ENCODE peak calls at places on chromosomes 5 and 9, in four cellular contexts. One of them, this sample, is unnamed.

GRCh38 chr5:130222638-130223037 is 318.4 kb downstream of the CHSY3 start:
- DNase-seq in psoas muscle: no peak
- DNase-seq in fibroblast of villous mesenchyme: peak
- DNase-seq in CD4-positive, CD25-positive, alpha-beta regulatory T cell: no peak
- DNase-seq in this sample: no peak

GRCh38 chr5:83256091-83256775 is 178.9 kb downstream of the XRCC4 start:
- DNase-seq in CD4-positive, CD25-positive, alpha-beta regulatory T cell: no peak
- DNase-seq in psoas muscle: no peak
- DNase-seq in fibroblast of villous mesenchyme: peak
- DNase-seq in this sample: no peak

GRCh38 chr5:160064979-160065619 is 54.2 kb downstream of the PWWP2A start:
- DNase-seq in psoas muscle: no peak
- DNase-seq in fibroblast of villous mesenchyme: peak
- DNase-seq in CD4-positive, CD25-positive, alpha-beta regulatory T cell: no peak
- DNase-seq in this sample: no peak

GRCh38 chr9:122263699-122264349 is 816 bp downstream of the RBM18 start:
- DNase-seq in psoas muscle: no peak
- DNase-seq in fibroblast of villous mesenchyme: peak
- DNase-seq in CD4-positive, CD25-positive, alpha-beta regulatory T cell: no peak
- DNase-seq in this sample: no peak

GRCh38 chr9:26292943-26293342 is 599.7 kb downstream of the CAAP1 start:
- DNase-seq in CD4-positive, CD25-positive, alpha-beta regulatory T cell: no peak
- DNase-seq in psoas muscle: no peak
- DNase-seq in fibroblast of villous mesenchyme: no peak
- DNase-seq in this sample: no peak

GRCh38 chr9:33133186-33133585 is 34.0 kb downstream of the B4GALT1 start:
- DNase-seq in CD4-positive, CD25-positive, alpha-beta regulatory T cell: no peak
- DNase-seq in psoas muscle: peak
- DNase-seq in fibroblast of villous mesenchyme: no peak
- DNase-seq in this sample: no peak

GRCh38 chr9:109861499-109861898 is 81.5 kb downstream of the PALM2AKAP2 start:
- DNase-seq in fibroblast of villous mesenchyme: peak
- DNase-seq in CD4-positive, CD25-positive, alpha-beta regulatory T cell: no peak
- DNase-seq in psoas muscle: no peak
- DNase-seq in this sample: no peak

GRCh38 chr9:97403746-97404316 is 8.1 kb upstream of the TDRD7 start:
- DNase-seq in CD4-positive, CD25-positive, alpha-beta regulatory T cell: no peak
- DNase-seq in psoas muscle: no peak
- DNase-seq in fibroblast of villous mesenchyme: no peak
- DNase-seq in this sample: no peak

GRCh38 chr9:137314561-137315560 is 12.8 kb upstream of the NRARP start:
- DNase-seq in fibroblast of villous mesenchyme: no peak
- DNase-seq in CD4-positive, CD25-positive, alpha-beta regulatory T cell: no peak
- DNase-seq in psoas muscle: no peak
- DNase-seq in this sample: no peak

GRCh38 chr9:79913867-79914266 is 342.1 kb downstream of the TLE4 start:
- DNase-seq in fibroblast of villous mesenchyme: no peak
- DNase-seq in psoas muscle: no peak
- DNase-seq in CD4-positive, CD25-positive, alpha-beta regulatory T cell: no peak
- DNase-seq in this sample: no peak

GRCh38 chr5:163565931-163566608 is 60.7 kb downstream of the MAT2B start:
- DNase-seq in CD4-positive, CD25-positive, alpha-beta regulatory T cell: peak
- DNase-seq in fibroblast of villous mesenchyme: no peak
- DNase-seq in psoas muscle: no peak
- DNase-seq in this sample: no peak
- H3K4me3 ChIP-seq in CD4-positive, CD25-positive, alpha-beta regulatory T cell: peak
- H3K4me3 ChIP-seq in fibroblast of villous mesenchyme: peak
- H3K4me3 ChIP-seq in psoas muscle: peak
- H3K4me3 ChIP-seq in this sample: peak

GRCh38 chr5:181151146-181151545 is 3.8 kb downstream of the OR2V2 start:
- DNase-seq in psoas muscle: no peak
- DNase-seq in CD4-positive, CD25-positive, alpha-beta regulatory T cell: no peak
- DNase-seq in fibroblast of villous mesenchyme: no peak
- DNase-seq in this sample: no peak
- H3K4me3 ChIP-seq in psoas muscle: no peak
- H3K4me3 ChIP-seq in CD4-positive, CD25-positive, alpha-beta regulatory T cell: no peak
- H3K4me3 ChIP-seq in fibroblast of villous mesenchyme: no peak
- H3K4me3 ChIP-seq in this sample: no peak

GRCh38 chr5:140039561-140039960 is 3.5 kb downstream of the NRG2 start:
- DNase-seq in fibroblast of villous mesenchyme: no peak
- DNase-seq in CD4-positive, CD25-positive, alpha-beta regulatory T cell: no peak
- DNase-seq in psoas muscle: peak
- DNase-seq in this sample: no peak
- H3K4me3 ChIP-seq in fibroblast of villous mesenchyme: no peak
- H3K4me3 ChIP-seq in CD4-positive, CD25-positive, alpha-beta regulatory T cell: no peak
- H3K4me3 ChIP-seq in psoas muscle: peak
- H3K4me3 ChIP-seq in this sample: peak

GRCh38 chr5:12270914-12271313 is 366.7 kb upstream of the CTNND2 start:
- DNase-seq in CD4-positive, CD25-positive, alpha-beta regulatory T cell: no peak
- DNase-seq in fibroblast of villous mesenchyme: no peak
- DNase-seq in psoas muscle: no peak
- DNase-seq in this sample: no peak
- H3K4me3 ChIP-seq in CD4-positive, CD25-positive, alpha-beta regulatory T cell: no peak
- H3K4me3 ChIP-seq in fibroblast of villous mesenchyme: no peak
- H3K4me3 ChIP-seq in psoas muscle: no peak
- H3K4me3 ChIP-seq in this sample: no peak

GRCh38 chr5:139458580-139459407 is 3.7 kb downstream of the ECSCR start:
- DNase-seq in fibroblast of villous mesenchyme: no peak
- DNase-seq in CD4-positive, CD25-positive, alpha-beta regulatory T cell: peak
- DNase-seq in psoas muscle: no peak
- DNase-seq in this sample: peak
- H3K4me3 ChIP-seq in fibroblast of villous mesenchyme: no peak
- H3K4me3 ChIP-seq in CD4-positive, CD25-positive, alpha-beta regulatory T cell: peak
- H3K4me3 ChIP-seq in psoas muscle: no peak
- H3K4me3 ChIP-seq in this sample: no peak

DNA sequence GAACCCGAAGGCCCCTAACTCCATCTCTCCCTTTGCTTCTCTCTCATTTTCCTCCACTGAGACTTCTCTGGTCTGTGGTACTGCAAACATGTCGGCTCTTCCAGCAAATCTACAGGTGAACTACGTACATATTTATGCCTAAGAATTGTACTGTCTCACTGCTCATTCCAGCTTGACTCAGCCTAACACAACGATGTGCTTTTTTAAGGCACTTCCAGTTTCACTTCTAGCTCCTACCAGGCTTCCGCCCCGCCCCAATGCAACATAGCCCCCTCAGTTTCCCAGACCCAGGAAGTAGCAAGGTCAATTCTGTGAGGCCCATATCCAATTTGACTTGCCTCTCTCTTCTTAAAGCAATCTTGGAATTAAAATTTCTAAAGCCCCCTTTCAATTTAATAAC is 70.8 kb upstream of the RNF38 start:
- DNase-seq in psoas muscle: peak
- DNase-seq in CD4-positive, CD25-positive, alpha-beta regulatory T cell: peak
- DNase-seq in fibroblast of villous mesenchyme: peak
- DNase-seq in this sample: peak
- H3K4me3 ChIP-seq in psoas muscle: peak
- H3K4me3 ChIP-seq in CD4-positive, CD25-positive, alpha-beta regulatory T cell: peak
- H3K4me3 ChIP-seq in fibroblast of villous mesenchyme: peak
- H3K4me3 ChIP-seq in this sample: peak

DNA sequence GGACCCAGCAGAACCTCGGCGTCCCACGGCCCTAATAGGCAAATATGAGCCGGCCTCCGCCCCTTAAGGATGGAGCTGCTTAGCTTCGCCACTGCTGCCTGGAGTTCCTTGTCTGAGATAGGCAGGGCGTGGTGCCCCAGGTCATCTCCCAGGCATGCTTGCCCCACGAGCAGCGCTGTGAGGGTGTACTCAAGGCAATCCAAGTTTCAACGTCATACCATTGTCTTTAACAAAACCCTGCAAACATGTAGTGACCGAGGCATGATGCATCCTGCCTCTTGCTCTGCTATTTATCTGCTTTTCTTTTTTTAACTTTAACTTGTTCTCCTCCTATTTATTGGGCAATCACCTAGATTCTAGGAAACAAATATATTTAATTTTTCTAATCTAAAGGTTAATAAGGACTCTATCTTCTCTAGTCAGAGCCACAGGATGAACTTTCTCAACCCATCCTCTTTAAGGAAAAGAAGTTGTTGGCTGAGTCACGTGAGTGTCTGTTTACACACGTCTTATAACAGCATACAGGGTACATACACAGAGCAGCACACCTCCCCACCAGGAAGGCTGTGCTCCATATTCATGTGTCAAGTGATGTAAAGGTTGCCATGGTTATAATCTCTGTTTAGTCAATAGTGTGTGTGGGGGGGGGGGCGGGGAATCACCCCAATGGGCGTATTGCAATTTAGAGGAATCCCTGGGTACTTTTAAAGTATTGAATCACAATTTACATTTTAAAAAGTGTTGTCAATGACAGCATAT is 27.3 kb upstream of the ZSWIM6 start:
- DNase-seq in psoas muscle: no peak
- DNase-seq in CD4-positive, CD25-positive, alpha-beta regulatory T cell: peak
- DNase-seq in fibroblast of villous mesenchyme: peak
- DNase-seq in this sample: no peak
- H3K4me3 ChIP-seq in psoas muscle: no peak
- H3K4me3 ChIP-seq in CD4-positive, CD25-positive, alpha-beta regulatory T cell: no peak
- H3K4me3 ChIP-seq in fibroblast of villous mesenchyme: no peak
- H3K4me3 ChIP-seq in this sample: no peak

DNA sequence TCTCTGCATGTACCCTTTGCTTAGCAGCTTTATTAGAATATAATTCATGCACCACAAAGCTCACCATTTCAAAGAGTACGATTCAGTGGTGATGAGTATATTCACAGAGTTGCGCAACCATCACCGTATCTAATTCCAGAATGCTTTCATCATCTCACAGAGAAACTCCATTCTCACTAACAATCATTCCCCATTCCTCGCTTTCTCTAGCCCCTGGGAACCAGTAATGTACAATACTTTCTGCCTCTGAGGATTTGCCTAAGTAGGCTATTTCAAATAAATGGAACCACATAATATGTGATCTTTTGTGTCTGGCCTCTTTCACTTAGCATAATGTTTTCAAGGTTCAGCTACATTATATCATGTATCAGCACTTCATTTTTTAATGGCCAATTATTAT is 145.1 kb upstream of the ADAMTS16 start:
- DNase-seq in CD4-positive, CD25-positive, alpha-beta regulatory T cell: no peak
- DNase-seq in fibroblast of villous mesenchyme: peak
- DNase-seq in psoas muscle: no peak
- DNase-seq in this sample: no peak
- H3K4me3 ChIP-seq in CD4-positive, CD25-positive, alpha-beta regulatory T cell: no peak
- H3K4me3 ChIP-seq in fibroblast of villous mesenchyme: no peak
- H3K4me3 ChIP-seq in psoas muscle: no peak
- H3K4me3 ChIP-seq in this sample: no peak